ENCODE peak calls at places on chromosomes 12 and 14, in nine cellular contexts. M is iPS-NIHi11; Q is GM13976; I is brain microvascular endothelial cell; S is stimulated activated CD4-positive, alpha-beta T cell treated with anti-CD3 and anti-CD28 coated beads, Interleukin-12 subunit alpha, Interleukin-12 subunit beta, amount 100 ng/mL, for 48 hours; T is uterus; W is NCI-H1417 treated with DMSO at 0.1 percent for 48 hours; X is NCI-H1092 treated with DMSO at 0.1 percent for 48 hours; E is fibroblast of the conjunctiva. K is an unnamed sample.

GRCh38 chr14:103109789-103110415 is 13.4 kb upstream of the TNFAIP2 start:
- DNase-seq in I (peak), X (no peak), Q (no peak), S (no peak), M (peak), E (no peak), W (no peak), T (peak), K (peak)

GRCh38 chr14:29442720-29443119 is 484.9 kb downstream of the PRKD1 start:
- DNase-seq in T (no peak), Q (no peak), E (no peak), X (no peak), I (peak), M (no peak), W (no peak), S (no peak), K (peak)

GRCh38 chr14:24853446-24853845 is 196.5 kb downstream of the STXBP6 start:
- DNase-seq in E (no peak), M (no peak), T (no peak), S (no peak), Q (no peak), X (no peak), W (no peak), I (no peak), K (no peak)

GRCh38 chr12:101670007-101670671 is 27.3 kb upstream of the CHPT1 start:
- DNase-seq in M (peak), S (peak), T (peak), E (peak), W (no peak), X (no peak), Q (peak), I (peak), K (peak)

GRCh38 chr14:69626132-69626500 is 14.7 kb downstream of the SUSD6 start:
- DNase-seq in M (no peak), E (no peak), Q (no peak), T (no peak), I (no peak), W (no peak), X (no peak), S (no peak), K (no peak)

GRCh38 chr12:43210437-43211197 is 341.4 kb downstream of the ADAMTS20 start:
- DNase-seq in W (no peak), X (no peak), S (no peak), Q (peak), M (no peak), T (peak), E (no peak), I (peak), K (peak)

GRCh38 chr12:97643961-97644360 is 181.4 kb downstream of the RMST start:
- DNase-seq in E (no peak), W (no peak), M (no peak), I (no peak), Q (no peak), X (no peak), T (no peak), S (no peak), K (no peak)

GRCh38 chr14:89357655-89358297 is 59.3 kb downstream of the FOXN3 start:
- DNase-seq in S (no peak), M (no peak), T (no peak), E (no peak), Q (no peak), I (no peak), W (no peak), X (no peak), K (peak)

GRCh38 chr12:3261782-3262359 is 184.7 kb downstream of the TSPAN9 start:
- DNase-seq in T (peak), E (peak), S (no peak), Q (no peak), M (no peak), I (no peak), W (no peak), X (no peak), K (no peak)

GRCh38 chr14:61493239-61493638 is 171.9 kb downstream of the PRKCH start:
- DNase-seq in S (no peak), E (peak), Q (no peak), I (peak), W (no peak), X (no peak), M (no peak), T (no peak), K (peak)

K was measured in fibroblast of lung.